ENCODE peak calls at places on chromosomes 12 and 14, in eight cellular contexts. K is tibial nerve, Z is pancreas, E is osteoblast, P is heart right ventricle, U is thoracic aorta, B is endodermal cell, A is fibroblast of lung. V is an unnamed sample.
A peak's percentile ranks its signal among the peaks of the same experiment; 100 is the strongest.

GRCh38 chr12:32773686-32774085 is 18.0 kb upstream of the YARS2 start:
- DNase-seq in A (no peak), P (no peak), Z (no peak), E (no peak), B (no peak), K (no peak), U (no peak), V (no peak)

GRCh38 chr12:93135286-93136239 is 206.5 kb upstream of the EEA1 start:
- DNase-seq in E (no peak), Z (no peak), A (peak; percentile 71), B (no peak), K (no peak), P (no peak), U (no peak), V (no peak)

GRCh38 chr12:10031318-10031717 is 836 bp downstream of the CLEC9A start:
- DNase-seq in U (no peak), Z (no peak), P (no peak), K (no peak), E (no peak), B (no peak), A (no peak), V (no peak)

GRCh38 chr14:52402812-52403526 is 88.9 kb downstream of the PTGER2 start:
- DNase-seq in U (no peak), A (peak; percentile 56), E (no peak), K (peak; percentile 23), B (no peak), Z (no peak), P (no peak), V (no peak)

GRCh38 chr12:92133166-92133565 is 12.5 kb downstream of the BTG1 start:
- DNase-seq in B (no peak), A (peak; percentile 42), U (no peak), P (no peak), E (no peak), Z (no peak), K (no peak), V (no peak)

GRCh38 chr12:1594295-1595025 is at the start of gene FBXL14:
- DNase-seq in E (peak; percentile 95), A (peak; percentile 87), K (peak; percentile 87), Z (peak; percentile 91), B (peak; percentile 98), P (peak; percentile 94), U (peak; percentile 62), V (peak; percentile 94)

GRCh38 chr12:129467289-129467688 is 436.5 kb downstream of the TMEM132D start:
- DNase-seq in E (no peak), P (no peak), B (no peak), K (no peak), Z (no peak), U (no peak), A (no peak), V (no peak)

GRCh38 chr14:100372357-100373048 is 49.4 kb downstream of the SLC25A47 start:
- DNase-seq in B (peak; percentile 90), A (peak; percentile 19), P (no peak), K (no peak), E (no peak), Z (no peak), U (no peak), V (no peak)

GRCh38 chr12:53255993-53256392 is 12.1 kb upstream of the ESPL1 start:
- DNase-seq in P (no peak), Z (no peak), U (no peak), E (no peak), A (no peak), K (no peak), B (no peak), V (no peak)

GRCh38 chr12:82299617-82300016 is 58.6 kb downstream of the CCDC59 start:
- DNase-seq in B (no peak), K (no peak), U (no peak), E (no peak), P (no peak), A (no peak), Z (no peak), V (no peak)

GRCh38 chr12:94140556-94140955 is 7.8 kb upstream of the PLXNC1 start:
- DNase-seq in U (no peak), A (no peak), E (peak; percentile 82), K (no peak), B (peak; percentile 93), Z (no peak), P (no peak), V (no peak)

GRCh38 chr12:19683178-19683927 is 244.1 kb downstream of the AEBP2 start:
- DNase-seq in A (peak; percentile 54), P (no peak), U (no peak), B (no peak), E (peak; percentile 79), Z (no peak), K (no peak), V (no peak)

GRCh38 chr12:54486173-54486867 is 11.2 kb upstream of the NCKAP1L start:
- DNase-seq in B (no peak), E (no peak), A (no peak), U (no peak), P (no peak), Z (no peak), K (no peak), V (no peak)

GRCh38 chr14:24392327-24393098 is 6.3 kb upstream of the NYNRIN start:
- DNase-seq in A (peak; percentile 65), E (peak; percentile 95), B (no peak), K (no peak), P (no peak), Z (no peak), U (no peak), V (no peak)

GRCh38 chr12:52151153-52151858 is 40.5 kb downstream of the KRT80 start:
- DNase-seq in B (peak; percentile 50), U (no peak), E (peak; percentile 55), K (no peak), A (no peak), Z (no peak), P (no peak), V (peak; percentile 24)

DNA sequence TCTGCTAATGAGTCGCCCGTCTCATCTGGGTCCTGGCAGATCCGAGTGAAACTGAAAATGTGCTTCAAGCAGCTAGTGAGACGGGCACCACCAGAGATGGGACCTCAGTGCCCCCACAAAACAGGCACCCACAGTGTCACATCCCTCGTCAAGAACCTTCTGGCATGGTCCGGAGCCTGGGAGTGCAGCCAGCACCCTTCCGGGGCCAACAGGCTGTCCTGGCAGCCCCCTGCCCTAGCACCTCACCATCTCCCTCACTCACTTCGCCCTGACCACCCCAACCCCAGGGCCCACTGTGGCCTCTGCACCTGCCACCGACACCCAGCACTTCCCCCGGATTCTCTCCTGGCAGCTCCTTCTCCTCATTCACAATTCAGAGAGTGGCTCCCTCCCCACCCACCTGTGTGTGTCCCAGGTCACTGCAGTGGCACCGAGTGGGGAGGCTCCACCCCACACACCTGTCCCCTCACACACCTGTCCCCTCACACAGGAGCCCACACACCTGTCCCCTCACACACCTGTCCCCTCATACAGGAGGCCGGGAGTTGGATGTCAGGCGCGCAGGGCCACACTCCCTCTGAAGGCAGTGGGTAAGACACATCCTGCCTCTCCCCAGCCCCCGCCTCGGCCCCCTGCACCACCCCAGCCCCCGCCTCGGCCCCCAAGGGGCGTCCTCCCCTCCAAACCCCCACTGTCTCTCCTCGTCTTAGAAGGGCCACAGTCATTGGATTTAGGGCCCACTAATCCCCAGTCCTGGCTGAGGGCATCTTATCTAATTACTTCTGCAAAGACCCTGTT is 7.9 kb downstream of the GALNT9 start:
- DNase-seq in E (peak; percentile 87), Z (no peak), B (no peak), P (no peak), K (no peak), U (no peak), A (no peak), V (peak; percentile 38)
- TF ChIP-seq CTCF in E (no peak), Z (no peak), B (no peak), P (no peak), K (no peak), U (no peak), A (no peak), V (no peak)

DNA sequence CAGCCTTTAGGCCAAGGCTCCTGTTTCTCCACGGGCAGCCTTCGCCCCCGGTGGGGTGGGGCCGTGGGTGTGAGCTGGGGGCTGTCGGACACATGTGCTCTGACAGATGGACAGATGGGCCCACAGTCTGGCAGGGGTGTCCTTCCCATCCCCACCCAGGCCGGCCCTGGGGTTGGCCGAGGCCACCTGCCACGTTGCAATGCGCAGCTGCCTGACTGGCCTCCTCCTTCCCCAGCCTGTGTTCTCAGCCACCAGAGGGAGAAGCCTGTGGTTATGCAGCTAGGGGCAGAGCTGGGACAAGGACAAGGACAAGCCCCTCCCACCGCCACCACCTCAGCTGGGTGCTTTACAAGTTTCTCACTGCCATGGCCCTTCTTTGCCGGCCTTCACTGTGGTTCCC is 44.4 kb downstream of the TEAD4 start:
- DNase-seq in A (no peak), U (no peak), K (no peak), E (peak; percentile 39), Z (peak; percentile 86), P (no peak), B (peak; percentile 88), V (no peak)
- H3K4me1 ChIP-seq in A (no peaks in the 10 kb centered on the region), U (peaks cover 3% of the 10 kb centered on the region), K (no peaks in the 10 kb centered on the region), E (peaks cover 48% of the 10 kb centered on the region), Z (peaks cover 36% of the 10 kb centered on the region), P (peaks cover 12% of the 10 kb centered on the region), B (peaks cover 3% of the 10 kb centered on the region), V (no peaks in the 10 kb centered on the region)

DNA sequence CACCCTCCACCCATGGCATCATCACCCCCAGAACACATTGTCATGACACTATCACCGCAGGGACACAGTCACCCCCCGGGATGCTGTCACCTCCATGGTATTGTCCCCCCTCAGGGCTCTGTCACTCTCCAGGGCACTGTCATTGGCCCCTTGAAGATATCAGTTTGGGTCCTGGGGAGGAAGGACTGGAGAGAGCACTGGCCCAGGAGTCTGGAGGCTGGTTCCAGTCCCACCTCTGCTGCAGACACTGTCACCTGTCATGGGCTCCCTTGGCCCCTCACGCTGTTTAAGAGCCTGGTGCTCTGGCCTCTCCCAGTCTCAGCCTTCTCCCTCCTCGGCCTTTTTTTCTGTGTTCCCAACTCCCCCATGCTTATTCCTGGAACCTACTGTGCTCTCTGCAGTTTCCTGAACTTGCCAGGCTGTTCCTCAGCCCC is 31.9 kb downstream of the SERPINA3 start:
- DNase-seq in K (no peak), Z (no peak), B (no peak), P (no peak), A (no peak), E (no peak), U (no peak), V (no peak)
- H3K27ac ChIP-seq in K (no peak overlapping the region), Z (no peak overlapping the region), B (no peak overlapping the region), P (no peak overlapping the region), A (no peak overlapping the region), E (no peak overlapping the region), U (no peak overlapping the region), V (no peak overlapping the region)

GRCh38 chr12:107558816-107559382 is 126.7 kb upstream of the PWP1 start:
- DNase-seq in A (no peak), Z (no peak), K (no peak), B (peak; percentile 35), P (no peak), E (no peak), U (no peak), V (no peak)

GRCh38 chr12:107558141-107558815 is 127.3 kb upstream of the PWP1 start:
- DNase-seq in E (no peak), P (no peak), A (no peak), Z (no peak), B (peak; percentile 35), K (no peak), U (no peak), V (no peak)

GRCh38 chr12:107557589-107558100 is 128.0 kb upstream of the PWP1 start:
- DNase-seq in K (no peak), E (no peak), B (no peak), P (no peak), Z (no peak), A (no peak), U (no peak), V (no peak)

GRCh38 chr12:107560906-107561285 is 124.7 kb upstream of the PWP1 start:
- DNase-seq in K (no peak), B (no peak), E (no peak), P (no peak), Z (no peak), A (no peak), U (no peak), V (no peak)

GRCh38 chr12:107560194-107560905 is 125.2 kb upstream of the PWP1 start:
- DNase-seq in P (no peak), Z (no peak), K (no peak), U (no peak), B (peak; percentile 83), A (no peak), E (no peak), V (no peak)
- TF ChIP-seq CTCF in P (no peak), Z (no peak), K (no peak), U (no peak), B (peak; percentile 67), A (no peak), E (no peak), V (no peak)